ENCODE peak calls at places on chromosomes 7 and 10, in six cellular contexts. One of them, this sample, is unnamed.

GRCh38 chr10:93006435-93007039 is 54.1 kb upstream of the CYP26C1 start:
- DNase-seq in prostate gland: peak
- DNase-seq in activated T-cell treated with anti-CD3 and anti-CD28 coated beads for 48 hours: no peak
- DNase-seq in NCI-H345: no peak
- DNase-seq in AML-193: peak
- DNase-seq in SHP77 treated with DMSO at 0.1 percent for 48 hours: peak
- DNase-seq in this sample: no peak

GRCh38 chr10:48296699-48297098 is 9.8 kb upstream of the MAPK8 start:
- DNase-seq in activated T-cell treated with anti-CD3 and anti-CD28 coated beads for 48 hours: no peak
- DNase-seq in SHP77 treated with DMSO at 0.1 percent for 48 hours: no peak
- DNase-seq in prostate gland: no peak
- DNase-seq in AML-193: no peak
- DNase-seq in NCI-H345: no peak
- DNase-seq in this sample: no peak

GRCh38 chr10:108412323-108412722 is 1247.8 kb upstream of the SORCS1 start:
- DNase-seq in NCI-H345: no peak
- DNase-seq in SHP77 treated with DMSO at 0.1 percent for 48 hours: no peak
- DNase-seq in activated T-cell treated with anti-CD3 and anti-CD28 coated beads for 48 hours: no peak
- DNase-seq in AML-193: no peak
- DNase-seq in prostate gland: no peak
- DNase-seq in this sample: no peak

GRCh38 chr10:93757766-93758509 is at the start of gene LGI1:
- DNase-seq in NCI-H345: no peak
- DNase-seq in prostate gland: no peak
- DNase-seq in AML-193: no peak
- DNase-seq in activated T-cell treated with anti-CD3 and anti-CD28 coated beads for 48 hours: no peak
- DNase-seq in SHP77 treated with DMSO at 0.1 percent for 48 hours: no peak
- DNase-seq in this sample: no peak

GRCh38 chr10:37937864-37938263 is 38.6 kb downstream of the ZNF25 start:
- DNase-seq in NCI-H345: no peak
- DNase-seq in prostate gland: no peak
- DNase-seq in AML-193: no peak
- DNase-seq in activated T-cell treated with anti-CD3 and anti-CD28 coated beads for 48 hours: no peak
- DNase-seq in SHP77 treated with DMSO at 0.1 percent for 48 hours: no peak
- DNase-seq in this sample: no peak

GRCh38 chr7:154832557-154833138 is 170.3 kb downstream of the PAXIP1 start:
- DNase-seq in prostate gland: no peak
- DNase-seq in NCI-H345: peak
- DNase-seq in activated T-cell treated with anti-CD3 and anti-CD28 coated beads for 48 hours: no peak
- DNase-seq in SHP77 treated with DMSO at 0.1 percent for 48 hours: no peak
- DNase-seq in AML-193: peak
- DNase-seq in this sample: no peak

GRCh38 chr10:99694171-99694570 is 34.9 kb downstream of the ENTPD7 start:
- DNase-seq in AML-193: no peak
- DNase-seq in SHP77 treated with DMSO at 0.1 percent for 48 hours: no peak
- DNase-seq in prostate gland: no peak
- DNase-seq in activated T-cell treated with anti-CD3 and anti-CD28 coated beads for 48 hours: no peak
- DNase-seq in NCI-H345: no peak
- DNase-seq in this sample: no peak

GRCh38 chr10:34689053-34689452 is 126.0 kb downstream of the PARD3 start:
- DNase-seq in SHP77 treated with DMSO at 0.1 percent for 48 hours: no peak
- DNase-seq in prostate gland: no peak
- DNase-seq in activated T-cell treated with anti-CD3 and anti-CD28 coated beads for 48 hours: no peak
- DNase-seq in NCI-H345: no peak
- DNase-seq in AML-193: no peak
- DNase-seq in this sample: no peak

GRCh38 chr7:30184804-30185487 is 50.2 kb downstream of the MTURN start:
- DNase-seq in SHP77 treated with DMSO at 0.1 percent for 48 hours: no peak
- DNase-seq in AML-193: no peak
- DNase-seq in activated T-cell treated with anti-CD3 and anti-CD28 coated beads for 48 hours: no peak
- DNase-seq in prostate gland: no peak
- DNase-seq in NCI-H345: no peak
- DNase-seq in this sample: no peak

GRCh38 chr7:129652914-129653313 is 41.4 kb downstream of the NRF1 start:
- DNase-seq in prostate gland: no peak
- DNase-seq in NCI-H345: no peak
- DNase-seq in SHP77 treated with DMSO at 0.1 percent for 48 hours: no peak
- DNase-seq in AML-193: no peak
- DNase-seq in activated T-cell treated with anti-CD3 and anti-CD28 coated beads for 48 hours: no peak
- DNase-seq in this sample: no peak

GRCh38 chr10:130190737-130191115 is 54.5 kb downstream of the GLRX3 start:
- DNase-seq in AML-193: no peak
- DNase-seq in prostate gland: no peak
- DNase-seq in activated T-cell treated with anti-CD3 and anti-CD28 coated beads for 48 hours: no peak
- DNase-seq in SHP77 treated with DMSO at 0.1 percent for 48 hours: no peak
- DNase-seq in NCI-H345: no peak
- DNase-seq in this sample: no peak

GRCh38 chr7:150450491-150450992 is at the start of gene GIMAP8:
- DNase-seq in prostate gland: no peak
- DNase-seq in NCI-H345: no peak
- DNase-seq in AML-193: peak
- DNase-seq in SHP77 treated with DMSO at 0.1 percent for 48 hours: no peak
- DNase-seq in activated T-cell treated with anti-CD3 and anti-CD28 coated beads for 48 hours: peak
- DNase-seq in this sample: peak

GRCh38 chr7:106022193-106022821 is 59.2 kb downstream of the CDHR3 start:
- DNase-seq in AML-193: no peak
- DNase-seq in activated T-cell treated with anti-CD3 and anti-CD28 coated beads for 48 hours: peak
- DNase-seq in SHP77 treated with DMSO at 0.1 percent for 48 hours: no peak
- DNase-seq in prostate gland: no peak
- DNase-seq in NCI-H345: peak
- DNase-seq in this sample: peak

GRCh38 chr10:21519981-21520436 is 5.5 kb downstream of the SKIDA1 start:
- DNase-seq in NCI-H345: no peak
- DNase-seq in AML-193: no peak
- DNase-seq in prostate gland: peak
- DNase-seq in SHP77 treated with DMSO at 0.1 percent for 48 hours: peak
- DNase-seq in activated T-cell treated with anti-CD3 and anti-CD28 coated beads for 48 hours: no peak
- DNase-seq in this sample: peak

GRCh38 chr10:14554091-14554842 is 220.4 kb downstream of the FAM107B start:
- DNase-seq in AML-193: peak
- DNase-seq in NCI-H345: no peak
- DNase-seq in prostate gland: no peak
- DNase-seq in SHP77 treated with DMSO at 0.1 percent for 48 hours: no peak
- DNase-seq in activated T-cell treated with anti-CD3 and anti-CD28 coated beads for 48 hours: no peak
- DNase-seq in this sample: no peak

GRCh38 chr10:71621783-71622526 is 97.6 kb downstream of the C10orf105 start:
- DNase-seq in AML-193: no peak
- DNase-seq in prostate gland: no peak
- DNase-seq in SHP77 treated with DMSO at 0.1 percent for 48 hours: no peak
- DNase-seq in activated T-cell treated with anti-CD3 and anti-CD28 coated beads for 48 hours: no peak
- DNase-seq in NCI-H345: no peak
- DNase-seq in this sample: no peak

GRCh38 chr7:22378199-22378961 is 21.4 kb upstream of the RAPGEF5 start:
- DNase-seq in prostate gland: no peak
- DNase-seq in SHP77 treated with DMSO at 0.1 percent for 48 hours: no peak
- DNase-seq in activated T-cell treated with anti-CD3 and anti-CD28 coated beads for 48 hours: no peak
- DNase-seq in NCI-H345: peak
- DNase-seq in AML-193: no peak
- DNase-seq in this sample: peak

GRCh38 chr7:31080112-31080511 is 28.0 kb downstream of the ADCYAP1R1 start:
- DNase-seq in prostate gland: no peak
- DNase-seq in NCI-H345: no peak
- DNase-seq in SHP77 treated with DMSO at 0.1 percent for 48 hours: no peak
- DNase-seq in activated T-cell treated with anti-CD3 and anti-CD28 coated beads for 48 hours: no peak
- DNase-seq in AML-193: no peak
- DNase-seq in this sample: no peak

GRCh38 chr10:112711366-112711765 is 238.7 kb upstream of the TCF7L2 start:
- DNase-seq in SHP77 treated with DMSO at 0.1 percent for 48 hours: no peak
- DNase-seq in activated T-cell treated with anti-CD3 and anti-CD28 coated beads for 48 hours: no peak
- DNase-seq in NCI-H345: no peak
- DNase-seq in AML-193: no peak
- DNase-seq in prostate gland: no peak
- DNase-seq in this sample: no peak

GRCh38 chr7:149245244-149245643 is 5.8 kb downstream of the ZNF212 start:
- DNase-seq in AML-193: no peak
- DNase-seq in prostate gland: no peak
- DNase-seq in NCI-H345: no peak
- DNase-seq in SHP77 treated with DMSO at 0.1 percent for 48 hours: no peak
- DNase-seq in activated T-cell treated with anti-CD3 and anti-CD28 coated beads for 48 hours: peak
- DNase-seq in this sample: no peak

GRCh38 chr10:102421645-102422585 is 1.3 kb downstream of the FBXL15 start:
- DNase-seq in SHP77 treated with DMSO at 0.1 percent for 48 hours: no peak
- DNase-seq in NCI-H345: no peak
- DNase-seq in activated T-cell treated with anti-CD3 and anti-CD28 coated beads for 48 hours: no peak
- DNase-seq in AML-193: no peak
- DNase-seq in prostate gland: no peak
- DNase-seq in this sample: no peak

GRCh38 chr10:34280599-34281374 is 534.3 kb downstream of the PARD3 start:
- DNase-seq in SHP77 treated with DMSO at 0.1 percent for 48 hours: no peak
- DNase-seq in prostate gland: peak
- DNase-seq in activated T-cell treated with anti-CD3 and anti-CD28 coated beads for 48 hours: no peak
- DNase-seq in NCI-H345: no peak
- DNase-seq in AML-193: no peak
- DNase-seq in this sample: no peak

GRCh38 chr10:82572686-82573226 is 697.8 kb downstream of the NRG3 start:
- DNase-seq in activated T-cell treated with anti-CD3 and anti-CD28 coated beads for 48 hours: no peak
- DNase-seq in prostate gland: no peak
- DNase-seq in NCI-H345: peak
- DNase-seq in SHP77 treated with DMSO at 0.1 percent for 48 hours: no peak
- DNase-seq in AML-193: no peak
- DNase-seq in this sample: no peak

GRCh38 chr7:66751945-66752344 is 11.4 kb downstream of the RABGEF1 start:
- DNase-seq in SHP77 treated with DMSO at 0.1 percent for 48 hours: no peak
- DNase-seq in AML-193: no peak
- DNase-seq in prostate gland: no peak
- DNase-seq in activated T-cell treated with anti-CD3 and anti-CD28 coated beads for 48 hours: no peak
- DNase-seq in NCI-H345: no peak
- DNase-seq in this sample: no peak

GRCh38 chr10:84499846-84500245 is 171.5 kb downstream of the CCSER2 start:
- DNase-seq in activated T-cell treated with anti-CD3 and anti-CD28 coated beads for 48 hours: no peak
- DNase-seq in prostate gland: no peak
- DNase-seq in AML-193: no peak
- DNase-seq in SHP77 treated with DMSO at 0.1 percent for 48 hours: no peak
- DNase-seq in NCI-H345: no peak
- DNase-seq in this sample: no peak

GRCh38 chr7:90262438-90262837 is 17.5 kb downstream of the CFAP69 start:
- DNase-seq in prostate gland: no peak
- DNase-seq in AML-193: peak
- DNase-seq in SHP77 treated with DMSO at 0.1 percent for 48 hours: no peak
- DNase-seq in activated T-cell treated with anti-CD3 and anti-CD28 coated beads for 48 hours: no peak
- DNase-seq in NCI-H345: peak
- DNase-seq in this sample: no peak

GRCh38 chr10:97434055-97434454 is 8.1 kb downstream of the PGAM1 start:
- DNase-seq in prostate gland: no peak
- DNase-seq in NCI-H345: no peak
- DNase-seq in activated T-cell treated with anti-CD3 and anti-CD28 coated beads for 48 hours: no peak
- DNase-seq in SHP77 treated with DMSO at 0.1 percent for 48 hours: no peak
- DNase-seq in AML-193: peak
- DNase-seq in this sample: no peak

GRCh38 chr10:46282460-46283216 is 4.2 kb upstream of the ANTXRL start:
- DNase-seq in prostate gland: peak
- DNase-seq in NCI-H345: no peak
- DNase-seq in AML-193: peak
- DNase-seq in SHP77 treated with DMSO at 0.1 percent for 48 hours: no peak
- DNase-seq in activated T-cell treated with anti-CD3 and anti-CD28 coated beads for 48 hours: peak
- DNase-seq in this sample: peak

GRCh38 chr7:16564023-16564380 is 37.4 kb downstream of the LRRC72 start:
- DNase-seq in AML-193: no peak
- DNase-seq in prostate gland: no peak
- DNase-seq in SHP77 treated with DMSO at 0.1 percent for 48 hours: no peak
- DNase-seq in NCI-H345: no peak
- DNase-seq in activated T-cell treated with anti-CD3 and anti-CD28 coated beads for 48 hours: no peak
- DNase-seq in this sample: no peak

GRCh38 chr7:13107291-13107690 is 419.9 kb downstream of the ARL4A start:
- DNase-seq in AML-193: no peak
- DNase-seq in SHP77 treated with DMSO at 0.1 percent for 48 hours: no peak
- DNase-seq in prostate gland: no peak
- DNase-seq in NCI-H345: no peak
- DNase-seq in activated T-cell treated with anti-CD3 and anti-CD28 coated beads for 48 hours: no peak
- DNase-seq in this sample: no peak

GRCh38 chr10:58651040-58651439 is 138.4 kb downstream of the BICC1 start:
- DNase-seq in activated T-cell treated with anti-CD3 and anti-CD28 coated beads for 48 hours: no peak
- DNase-seq in NCI-H345: peak
- DNase-seq in SHP77 treated with DMSO at 0.1 percent for 48 hours: no peak
- DNase-seq in prostate gland: no peak
- DNase-seq in AML-193: no peak
- DNase-seq in this sample: no peak

GRCh38 chr7:99108615-99109014 is 35.3 kb downstream of the SMURF1 start:
- DNase-seq in AML-193: no peak
- DNase-seq in activated T-cell treated with anti-CD3 and anti-CD28 coated beads for 48 hours: no peak
- DNase-seq in SHP77 treated with DMSO at 0.1 percent for 48 hours: no peak
- DNase-seq in prostate gland: no peak
- DNase-seq in NCI-H345: no peak
- DNase-seq in this sample: no peak

GRCh38 chr7:33099154-33099940 is 9.9 kb downstream of the RP9 start:
- DNase-seq in activated T-cell treated with anti-CD3 and anti-CD28 coated beads for 48 hours: no peak
- DNase-seq in prostate gland: no peak
- DNase-seq in AML-193: no peak
- DNase-seq in NCI-H345: no peak
- DNase-seq in SHP77 treated with DMSO at 0.1 percent for 48 hours: no peak
- DNase-seq in this sample: no peak

GRCh38 chr10:106278385-106278784 is 886.1 kb downstream of the SORCS1 start:
- DNase-seq in prostate gland: no peak
- DNase-seq in AML-193: no peak
- DNase-seq in NCI-H345: no peak
- DNase-seq in SHP77 treated with DMSO at 0.1 percent for 48 hours: no peak
- DNase-seq in activated T-cell treated with anti-CD3 and anti-CD28 coated beads for 48 hours: no peak
- DNase-seq in this sample: no peak

GRCh38 chr7:81457858-81458522 is 311.9 kb downstream of the HGF start:
- DNase-seq in NCI-H345: peak
- DNase-seq in SHP77 treated with DMSO at 0.1 percent for 48 hours: peak
- DNase-seq in activated T-cell treated with anti-CD3 and anti-CD28 coated beads for 48 hours: no peak
- DNase-seq in AML-193: peak
- DNase-seq in prostate gland: no peak
- DNase-seq in this sample: no peak

GRCh38 chr10:100307716-100308115 is 21.2 kb upstream of the BLOC1S2 start:
- DNase-seq in SHP77 treated with DMSO at 0.1 percent for 48 hours: no peak
- DNase-seq in prostate gland: no peak
- DNase-seq in AML-193: no peak
- DNase-seq in NCI-H345: no peak
- DNase-seq in activated T-cell treated with anti-CD3 and anti-CD28 coated beads for 48 hours: no peak
- DNase-seq in this sample: no peak

GRCh38 chr7:44065431-44066110 is at the start of gene PGAM2:
- DNase-seq in prostate gland: no peak
- DNase-seq in AML-193: no peak
- DNase-seq in NCI-H345: no peak
- DNase-seq in activated T-cell treated with anti-CD3 and anti-CD28 coated beads for 48 hours: no peak
- DNase-seq in SHP77 treated with DMSO at 0.1 percent for 48 hours: peak
- DNase-seq in this sample: no peak

GRCh38 chr10:43135656-43136055 is 2.6 kb upstream of the CSGALNACT2 start:
- DNase-seq in NCI-H345: no peak
- DNase-seq in prostate gland: no peak
- DNase-seq in activated T-cell treated with anti-CD3 and anti-CD28 coated beads for 48 hours: no peak
- DNase-seq in SHP77 treated with DMSO at 0.1 percent for 48 hours: no peak
- DNase-seq in AML-193: no peak
- DNase-seq in this sample: no peak

This sample was measured in CD4-positive, alpha-beta memory T cell.